ENCODE peak calls at places on chromosome 16, in nine cellular contexts. K is psoas muscle, L is HCT116, E is Panc1, B is A549, P is H9, S is neural progenitor cell, Y is breast epithelium, N is heart right ventricle. H is an unnamed sample. For H3K4me1, the result is how much of the 10 kb centered on the place peaks cover.

GRCh38 chr16:51880776-51881175 is 666.2 kb downstream of the TOX3 start:
- DNase-seq in K (no peak), L (no peak), E (peak), B (peak), P (no peak), S (no peak), Y (no peak), N (no peak), H (no peak)

GRCh38 chr16:674968-675883 is at the start of gene RHBDL1:
- DNase-seq in K (no peak), L (no peak), E (no peak), B (no peak), P (peak), S (peak), Y (no peak), N (peak), H (no peak)

GRCh38 chr16:65662236-65662635 is 540.4 kb upstream of the CDH11 start:
- DNase-seq in K (no peak), L (no peak), E (no peak), B (no peak), P (no peak), S (no peak), Y (no peak), N (no peak), H (no peak)

GRCh38 chr16:87575027-87575804 is 27.1 kb upstream of the JPH3 start:
- DNase-seq in K (no peak), L (no peak), E (no peak), B (peak), P (peak), S (peak), Y (no peak), N (no peak), H (no peak)

GRCh38 chr16:35745191-35745590 is 2285.8 kb downstream of the TP53TG3F start:
- DNase-seq in K (no peak), L (no peak), E (no peak), B (no peak), P (no peak), S (no peak), Y (no peak), N (no peak), H (no peak)

GRCh38 chr16:20611350-20611902 is 35.3 kb upstream of the ACSM2B start:
- DNase-seq in K (peak), L (no peak), E (no peak), B (no peak), P (no peak), S (no peak), Y (no peak), N (peak), H (peak)

GRCh38 chr16:22370038-22370541 is 4.3 kb downstream of the CDR2 start:
- DNase-seq in K (no peak), L (no peak), E (no peak), B (no peak), P (no peak), S (no peak), Y (no peak), N (no peak), H (no peak)

GRCh38 chr16:6124136-6124535 is 1026.5 kb upstream of the EEF2KMT start:
- DNase-seq in K (no peak), L (no peak), E (no peak), B (no peak), P (no peak), S (peak), Y (no peak), N (no peak), H (no peak)

GRCh38 chr16:7294020-7294419 is 38.6 kb upstream of the RBFOX1 start:
- DNase-seq in K (no peak), L (no peak), E (no peak), B (no peak), P (no peak), S (no peak), Y (no peak), N (no peak), H (no peak)

GRCh38 chr16:23181506-23181905 is 1.0 kb upstream of the SCNN1G start:
- DNase-seq in K (no peak), L (no peak), E (no peak), B (no peak), P (no peak), S (no peak), Y (no peak), N (no peak), H (no peak)

GRCh38 chr16:14399397-14400284 is 230.4 kb downstream of the PARN start:
- DNase-seq in K (peak), L (peak), E (peak), B (peak), P (no peak), S (peak), Y (no peak), N (peak), H (no peak)

GRCh38 chr16:3292604-3293003 is 9.3 kb downstream of the ZNF263 start:
- DNase-seq in K (no peak), L (no peak), E (no peak), B (no peak), P (no peak), S (no peak), Y (no peak), N (no peak), H (no peak)

GRCh38 chr16:67223992-67224391 is 2.9 kb upstream of the TMEM208 start:
- DNase-seq in K (no peak), L (no peak), E (no peak), B (no peak), P (no peak), S (no peak), Y (no peak), N (no peak), H (no peak)

GRCh38 chr16:66588981-66589713 is 9.9 kb downstream of the CMTM2 start:
- DNase-seq in K (peak), L (no peak), E (no peak), B (peak), P (peak), S (peak), Y (no peak), N (peak), H (peak)

GRCh38 chr16:24801761-24802302 is 43.9 kb upstream of the SLC5A11 start:
- DNase-seq in K (no peak), L (no peak), E (no peak), B (no peak), P (no peak), S (no peak), Y (no peak), N (no peak), H (no peak)

GRCh38 chr16:194516-194915 is 14.3 kb downstream of the HBQ1 start:
- DNase-seq in K (no peak), L (no peak), E (no peak), B (no peak), P (no peak), S (no peak), Y (no peak), N (no peak), H (no peak)

GRCh38 chr16:53754938-53755910 is 51.3 kb downstream of the FTO start:
- DNase-seq in K (peak), L (no peak), E (no peak), B (no peak), P (no peak), S (no peak), Y (no peak), N (no peak), H (no peak)

GRCh38 chr16:66150691-66151090 is 215.8 kb upstream of the CDH5 start:
- DNase-seq in K (no peak), L (no peak), E (no peak), B (no peak), P (no peak), S (no peak), Y (no peak), N (no peak), H (no peak)

GRCh38 chr16:66521951-66522771 is 27.8 kb downstream of the TK2 start:
- DNase-seq in K (no peak), L (peak), E (no peak), B (no peak), P (no peak), S (no peak), Y (peak), N (no peak), H (peak)

GRCh38 chr16:68972720-68973119 is 129.4 kb downstream of the TANGO6 start:
- DNase-seq in K (no peak), L (no peak), E (no peak), B (peak), P (peak), S (peak), Y (no peak), N (no peak), H (no peak)

GRCh38 chr16:24748242-24748641 is 18.8 kb downstream of the TNRC6A start:
- DNase-seq in K (no peak), L (no peak), E (peak), B (peak), P (no peak), S (no peak), Y (peak), N (no peak), H (no peak)

GRCh38 chr16:28182183-28182582 is 29.6 kb downstream of the XPO6 start:
- DNase-seq in K (no peak), L (no peak), E (no peak), B (no peak), P (no peak), S (no peak), Y (no peak), N (no peak), H (no peak)

GRCh38 chr16:72637306-72637705 is 410.6 kb downstream of the ZFHX3 start:
- DNase-seq in K (no peak), L (no peak), E (no peak), B (no peak), P (no peak), S (no peak), Y (no peak), N (no peak), H (no peak)

GRCh38 chr16:72644911-72645310 is 403.0 kb downstream of the ZFHX3 start:
- DNase-seq in K (no peak), L (no peak), E (no peak), B (no peak), P (no peak), S (no peak), Y (no peak), N (no peak), H (no peak)

GRCh38 chr16:72635104-72635503 is 412.8 kb downstream of the ZFHX3 start:
- DNase-seq in K (no peak), L (no peak), E (no peak), B (no peak), P (no peak), S (no peak), Y (no peak), N (no peak), H (no peak)

GRCh38 chr16:72635694-72636093 is 412.2 kb downstream of the ZFHX3 start:
- DNase-seq in K (no peak), L (no peak), E (no peak), B (no peak), P (no peak), S (no peak), Y (no peak), N (no peak), H (no peak)

DNA sequence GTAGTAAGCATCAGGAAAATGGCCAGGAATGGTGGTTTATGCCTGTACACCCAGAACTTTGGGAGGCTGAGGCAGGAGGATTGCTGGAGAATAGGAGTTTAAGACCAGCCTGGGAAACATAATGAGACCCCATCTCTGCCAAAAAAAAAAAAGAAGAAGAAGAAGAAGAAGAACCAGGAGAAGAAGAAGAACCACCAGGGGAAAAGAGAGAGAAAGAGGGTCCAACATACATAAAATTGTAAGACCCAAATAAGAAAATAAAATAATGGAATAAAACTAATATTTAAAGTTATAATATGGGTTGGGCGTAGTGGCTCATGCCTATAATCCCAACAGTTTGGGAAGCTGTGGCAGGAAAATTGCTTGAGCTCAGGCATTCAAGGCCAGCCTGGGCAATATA is 408.4 kb downstream of the ZFHX3 start:
- DNase-seq in K (no peak), L (no peak), E (no peak), B (no peak), P (no peak), S (no peak), Y (no peak), N (no peak), H (no peak)
- TF ChIP-seq CTCF in K (no peak), L (no peak), E (no peak), B (no peak), P (no peak), S (no peak), Y (no peak), N (no peak), H (no peak)

GRCh38 chr16:81482329-81483063 is 37.9 kb downstream of the CMIP start:
- DNase-seq in K (peak), L (no peak), E (no peak), B (no peak), P (no peak), S (no peak), Y (no peak), N (no peak), H (no peak)
- H3K4me1 ChIP-seq in K (under half), L (half or more), E (under half), B (half or more), P (under half), S (under half), Y (under half), N (under half), H (under half)

GRCh38 chr16:73274140-73274539 is 226.2 kb upstream of the ZFHX3 start:
- DNase-seq in K (no peak), L (no peak), E (no peak), B (no peak), P (no peak), S (no peak), Y (no peak), N (no peak), H (no peak)

GRCh38 chr16:73262931-73263330 is 215.0 kb upstream of the ZFHX3 start:
- DNase-seq in K (no peak), L (no peak), E (no peak), B (no peak), P (no peak), S (no peak), Y (no peak), N (no peak), H (no peak)

GRCh38 chr16:73265124-73265838 is 217.4 kb upstream of the ZFHX3 start:
- DNase-seq in K (no peak), L (no peak), E (no peak), B (no peak), P (peak), S (no peak), Y (no peak), N (no peak), H (no peak)

GRCh38 chr16:73268311-73268997 is 220.5 kb upstream of the ZFHX3 start:
- DNase-seq in K (no peak), L (no peak), E (no peak), B (peak), P (peak), S (peak), Y (no peak), N (no peak), H (no peak)
- TF ChIP-seq CTCF in K (no peak), L (no peak), E (peak), B (no peak), P (peak), S (peak), Y (no peak), N (no peak), H (no peak)

GRCh38 chr16:75113541-75114121 is 2.9 kb downstream of the LDHD start:
- DNase-seq in K (no peak), L (no peak), E (no peak), B (no peak), P (no peak), S (no peak), Y (no peak), N (no peak), H (no peak)
- H3K4me1 ChIP-seq in K (half or more), L (under half), E (under half), B (under half), P (under half), S (under half), Y (under half), N (under half), H (half or more)

GRCh38 chr16:85428899-85429775 is 184.0 kb upstream of the GSE1 start:
- DNase-seq in K (peak), L (no peak), E (no peak), B (no peak), P (no peak), S (no peak), Y (no peak), N (no peak), H (peak)
- TF ChIP-seq CTCF in K (no peak), L (no peak), E (no peak), B (no peak), P (peak), S (no peak), Y (no peak), N (no peak), H (no peak)

DNA sequence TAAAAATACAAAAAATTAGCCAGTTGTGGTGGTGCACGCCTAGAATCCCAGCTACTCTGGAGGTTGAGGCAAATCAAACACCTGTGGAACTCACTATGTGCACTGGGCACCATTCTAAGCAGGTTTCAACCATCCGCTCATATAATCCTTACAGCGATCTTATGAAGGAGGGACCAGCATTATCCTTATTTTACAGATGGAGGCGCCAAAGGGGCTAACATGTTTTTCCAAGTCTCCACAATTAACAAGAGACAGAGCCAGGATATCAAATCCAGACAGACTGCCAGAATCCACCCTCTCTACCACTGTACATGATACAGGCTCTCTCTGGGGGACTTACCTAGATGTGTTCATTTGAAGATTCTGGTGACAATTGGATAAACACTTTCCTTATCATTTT is 479.0 kb downstream of the XYLT1 start:
- DNase-seq in K (no peak), L (no peak), E (no peak), B (no peak), P (no peak), S (no peak), Y (no peak), N (no peak), H (no peak)
- H3K4me1 ChIP-seq in K (under half), L (under half), E (under half), B (under half), P (under half), S (under half), Y (under half), N (under half), H (under half)

DNA sequence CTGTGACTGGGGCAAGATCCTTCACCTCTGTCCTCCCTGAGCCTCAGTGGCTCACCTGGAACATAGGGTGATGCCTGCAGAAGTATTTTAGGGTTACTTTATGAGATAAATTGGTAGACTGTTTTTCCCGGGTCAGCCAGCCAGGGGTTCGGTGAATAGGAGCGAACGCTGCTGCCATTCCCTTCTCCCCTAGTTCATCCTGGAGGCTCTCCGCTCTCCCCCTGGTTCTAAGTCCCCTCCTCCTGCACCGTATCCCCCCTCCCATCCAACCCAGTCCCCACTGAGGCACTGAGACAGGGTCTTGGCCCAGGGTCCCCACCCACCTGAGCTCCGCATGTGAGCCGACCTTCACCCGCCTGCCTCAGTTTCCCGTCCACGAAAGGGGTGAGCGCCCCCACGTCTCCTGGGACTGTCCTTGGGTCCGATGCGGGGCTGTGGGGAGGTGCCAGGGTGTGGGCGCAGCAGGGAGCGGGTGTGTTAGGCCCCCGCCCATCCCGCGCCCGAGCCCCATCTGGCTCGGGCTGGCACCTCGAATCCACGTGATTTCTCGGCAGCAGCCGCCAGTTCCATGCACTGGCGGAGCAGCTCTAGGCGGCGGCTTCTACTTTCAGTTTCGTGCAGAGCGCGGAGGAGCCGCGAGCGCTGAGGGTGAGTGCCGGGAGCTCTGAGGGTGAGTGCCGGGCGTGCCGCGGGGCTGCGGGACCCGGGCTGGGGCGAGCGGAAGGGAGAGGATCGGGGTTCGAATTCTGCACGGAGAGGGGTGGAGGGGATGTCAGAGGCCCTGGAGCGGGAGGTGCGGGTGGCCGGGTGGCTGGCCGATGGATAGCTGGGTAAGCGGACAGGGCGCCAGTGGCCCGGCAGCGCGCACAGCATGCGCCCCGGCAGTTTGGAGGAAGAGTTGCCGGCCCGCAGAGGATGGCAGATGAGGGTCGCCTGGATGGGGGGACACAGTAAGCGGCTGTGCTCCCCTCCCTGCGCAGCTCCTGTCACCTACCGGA is at the start of gene NLRC5:
- DNase-seq in K (peak), L (peak), E (no peak), B (peak), P (peak), S (peak), Y (peak), N (peak), H (peak)
- TF ChIP-seq CTCF in K (no peak), L (no peak), E (no peak), B (no peak), P (no peak), S (no peak), Y (no peak), N (no peak), H (no peak)

DNA sequence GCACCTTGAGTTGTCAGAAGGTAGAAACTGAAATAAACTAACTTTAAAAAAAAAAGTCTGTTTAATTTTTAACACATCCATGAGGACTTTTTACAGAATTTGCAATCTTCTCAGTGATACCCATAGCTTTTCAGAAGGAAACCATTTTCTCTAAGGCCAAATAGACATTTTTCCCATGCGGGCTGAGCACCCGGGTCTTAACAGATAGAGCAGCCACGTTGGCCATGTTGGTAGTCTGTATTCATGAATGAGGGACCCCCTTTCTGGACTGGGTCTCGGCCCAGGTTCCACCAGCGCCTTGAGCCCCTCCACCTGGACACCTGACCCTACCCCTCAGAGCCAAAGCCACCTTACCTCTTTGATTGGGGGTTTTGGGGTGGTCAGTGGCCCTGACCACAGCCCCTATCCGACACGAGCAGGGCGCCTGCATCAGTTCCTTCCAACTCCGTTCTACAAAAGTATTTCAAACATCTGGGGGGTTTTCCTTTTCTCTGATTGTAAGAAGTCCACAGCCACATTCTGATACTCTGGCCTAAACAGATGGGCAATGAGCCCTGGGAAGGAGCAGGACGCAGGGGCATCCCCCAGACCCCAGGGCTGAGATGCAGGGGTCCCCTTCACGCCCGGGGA is 18.0 kb downstream of the CIBAR2 start:
- DNase-seq in K (no peak), L (no peak), E (no peak), B (no peak), P (no peak), S (no peak), Y (no peak), N (no peak), H (no peak)
- H3K4me1 ChIP-seq in K (under half), L (under half), E (under half), B (under half), P (under half), S (under half), Y (under half), N (under half), H (under half)

DNA sequence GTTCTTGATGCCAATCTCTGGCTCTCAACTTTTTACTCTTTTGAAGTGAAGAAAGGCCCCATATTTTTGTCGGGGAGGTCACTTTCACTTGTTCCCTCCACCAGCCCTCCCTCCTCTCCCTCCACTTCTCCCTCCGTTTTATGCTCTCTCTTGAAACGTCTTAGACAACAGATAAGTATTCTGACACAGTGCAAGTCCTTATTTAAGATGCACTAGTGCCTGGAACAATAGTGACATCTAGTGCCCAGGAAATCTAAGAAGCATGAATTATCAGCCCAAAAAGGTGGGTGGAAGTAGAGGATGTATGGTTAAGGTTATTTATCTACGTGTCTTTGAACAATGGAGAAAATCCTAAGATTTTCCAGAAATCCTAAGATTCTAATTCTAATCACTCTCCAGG is 17.9 kb downstream of the PSME3IP1 start:
- DNase-seq in K (no peak), L (peak), E (no peak), B (no peak), P (no peak), S (peak), Y (no peak), N (no peak), H (no peak)
- TF ChIP-seq CTCF in K (peak), L (peak), E (peak), B (peak), P (peak), S (peak), Y (peak), N (peak), H (peak)

H was measured in left lung.